ENCODE peak calls at places on chromosome X, in five cellular contexts. W, H, R, D and J are unnamed samples.

GRCh38 chrX:7108995-7109634 is 38.4 kb upstream of the STS start:
- DNase-seq in R (no peak), D (no peak), H (no peak), W (no peak), J (no peak)

GRCh38 chrX:44400588-44400987 is 57.1 kb upstream of the EFHC2 start:
- DNase-seq in R (no peak), H (no peak), W (peak), D (no peak), J (peak)

GRCh38 chrX:54182194-54182863 is 725 bp downstream of the FAM120C start:
- DNase-seq in D (peak), W (peak), R (peak), H (peak), J (peak)

GRCh38 chrX:1387141-1387776 is 4.7 kb downstream of the SLC25A6 start:
- DNase-seq in D (no peak), R (no peak), W (no peak), H (no peak), J (no peak)

GRCh38 chrX:10044021-10044420 is 76.9 kb downstream of the CLDN34 start:
- DNase-seq in W (no peak), H (no peak), R (no peak), D (no peak), J (no peak)

GRCh38 chrX:133723930-133724329 is 261.5 kb downstream of the GPC3 start:
- DNase-seq in R (no peak), H (no peak), D (no peak), W (no peak), J (no peak)

GRCh38 chrX:12802741-12803140 is 11.5 kb downstream of the PRPS2 start:
- DNase-seq in W (no peak), H (no peak), R (no peak), D (no peak), J (no peak)

GRCh38 chrX:45232139-45232538 is 31.5 kb upstream of the DIPK2B start:
- DNase-seq in H (no peak), R (no peak), D (no peak), W (no peak), J (no peak)

GRCh38 chrX:104270916-104271512 is 16.3 kb upstream of the ESX1 start:
- DNase-seq in H (peak), W (peak), R (peak), D (no peak), J (peak)

GRCh38 chrX:72430405-72430968 is 124.8 kb upstream of the CITED1 start:
- DNase-seq in W (no peak), H (no peak), R (no peak), D (no peak), J (no peak)

GRCh38 chrX:74525116-74525515 is 89.3 kb downstream of the RLIM start:
- DNase-seq in D (no peak), H (no peak), W (no peak), R (no peak), J (no peak)

GRCh38 chrX:93874554-93874953 is 200.5 kb downstream of the FAM133A start:
- DNase-seq in H (no peak), W (no peak), D (peak), R (peak), J (peak)

GRCh38 chrX:66498672-66499296 is 140.1 kb downstream of the EDA2R start:
- DNase-seq in H (no peak), W (no peak), R (no peak), D (no peak), J (no peak)

GRCh38 chrX:21741869-21742701 is 15.8 kb downstream of the SMPX start:
- DNase-seq in D (peak), W (no peak), R (no peak), H (no peak), J (no peak)

GRCh38 chrX:106341823-106342222 is 173.7 kb downstream of the PWWP3B start:
- DNase-seq in H (no peak), D (no peak), R (no peak), W (peak), J (no peak)

GRCh38 chrX:47483310-47484268 is 567 bp upstream of the ZNF41 start:
- DNase-seq in H (peak), W (no peak), D (no peak), R (no peak), J (no peak)

GRCh38 chrX:69140837-69141236 is 24.4 kb downstream of the PJA1 start:
- DNase-seq in R (no peak), D (no peak), W (no peak), H (no peak), J (no peak)

GRCh38 chrX:150879855-150880807 is 18.3 kb downstream of the CD99L2 start:
- DNase-seq in D (no peak), H (no peak), R (no peak), W (no peak), J (no peak)

GRCh38 chrX:111244238-111244750 is 26.0 kb downstream of the CAPN6 start:
- DNase-seq in R (peak), W (peak), D (peak), H (no peak), J (peak)

GRCh38 chrX:56564182-56564885 is 907 bp downstream of the UBQLN2 start:
- DNase-seq in D (peak), R (peak), W (no peak), H (peak), J (no peak)

GRCh38 chrX:102959471-102959870 is 22.4 kb downstream of the RAB40AL start:
- DNase-seq in R (no peak), D (no peak), H (no peak), W (peak), J (no peak)

GRCh38 chrX:132041016-132041415 is 17.9 kb downstream of the STK26 start:
- DNase-seq in D (no peak), R (no peak), H (no peak), W (no peak), J (no peak)

GRCh38 chrX:69038188-69038587 is 127.1 kb downstream of the PJA1 start:
- DNase-seq in D (no peak), R (no peak), W (no peak), H (no peak), J (no peak)

GRCh38 chrX:124737771-124738170 is 391.4 kb downstream of the SH2D1A start:
- DNase-seq in H (no peak), R (no peak), D (no peak), W (no peak), J (no peak)

GRCh38 chrX:15838017-15838416 is 16.6 kb downstream of the AP1S2 start:
- DNase-seq in D (no peak), W (no peak), H (no peak), R (peak), J (no peak)

GRCh38 chrX:153885968-153886903 is at the start of gene L1CAM:
- DNase-seq in W (no peak), R (peak), H (no peak), D (peak), J (no peak)

GRCh38 chrX:21658152-21658737 is at the start of gene KLHL34:
- DNase-seq in R (no peak), W (no peak), D (no peak), H (no peak), J (no peak)

GRCh38 chrX:10756365-10756915 is 136.1 kb upstream of the MID1 start:
- DNase-seq in H (no peak), D (no peak), W (peak), R (no peak), J (peak)

GRCh38 chrX:74461384-74461783 is 40.1 kb downstream of the SLC16A2 start:
- DNase-seq in H (no peak), D (no peak), W (no peak), R (no peak), J (no peak)

GRCh38 chrX:106894978-106895452 is 8.1 kb downstream of the RIPPLY1 start:
- DNase-seq in W (peak), D (no peak), R (no peak), H (no peak), J (peak)

GRCh38 chrX:49043987-49044281 is 777 bp upstream of the TFE3 start:
- DNase-seq in W (no peak), H (no peak), D (no peak), R (no peak), J (no peak)

GRCh38 chrX:151796576-151796975 is 62.0 kb downstream of the CNGA2 start:
- DNase-seq in H (no peak), D (no peak), W (no peak), R (no peak), J (no peak)

GRCh38 chrX:13899607-13900006 is 82.7 kb upstream of the GPM6B start:
- DNase-seq in D (peak), H (no peak), W (no peak), R (no peak), J (peak)

GRCh38 chrX:148459343-148459742 is 41.1 kb upstream of the AFF2 start:
- DNase-seq in H (no peak), W (no peak), R (no peak), D (no peak), J (no peak)

GRCh38 chrX:120672389-120672788 is 42.5 kb upstream of the C1GALT1C1 start:
- DNase-seq in R (no peak), W (peak), D (no peak), H (no peak), J (peak)

GRCh38 chrX:13658602-13659001 is 5.7 kb downstream of the TCEANC start:
- DNase-seq in R (peak), W (peak), D (peak), H (no peak), J (peak)